ENCODE peak calls at places on chromosomes 11 and 22, in six cellular contexts. Z is epithelial cell of prostate; G is natural killer cell treated with Interleukin-12 subunit alpha and Interleukin-12 subunit beta and Interleukin-15 and Interleukin-18, amount 100 ng/mL, for 72 hours; F is heart right ventricle; C is cardiac muscle cell; R is ACHN. M is an unnamed sample.

GRCh38 chr11:83819936-83820549 is 533.9 kb upstream of the CCDC90B start:
- DNase-seq in Z (no peak), G (no peak), F (peak; percentile 12), C (peak; percentile 39), R (peak; percentile 70), M (no peak)

GRCh38 chr11:125165111-125165663 is 636 bp downstream of the PKNOX2 start:
- DNase-seq in Z (no peak), G (no peak), F (no peak), C (peak; percentile 66), R (no peak), M (no peak)

GRCh38 chr11:71449596-71449995 is 1.4 kb upstream of the DHCR7 start:
- DNase-seq in Z (no peak), G (peak; percentile 18), F (no peak), C (no peak), R (no peak), M (no peak)

GRCh38 chr11:65648997-65649491 is 11.1 kb downstream of the SIPA1 start:
- DNase-seq in Z (no peak), G (peak; percentile 41), F (no peak), C (no peak), R (no peak), M (no peak)

GRCh38 chr11:91947215-91947614 is 277.4 kb upstream of the FAT3 start:
- DNase-seq in Z (peak; percentile 48), G (no peak), F (no peak), C (no peak), R (no peak), M (no peak)

GRCh38 chr11:34318111-34319037 is 39.4 kb downstream of the ABTB2 start:
- DNase-seq in Z (no peak), G (no peak), F (no peak), C (no peak), R (peak; percentile 54), M (peak; percentile 34)

GRCh38 chr11:9700105-9700801 is 36.4 kb downstream of the SWAP70 start:
- DNase-seq in Z (no peak), G (no peak), F (no peak), C (no peak), R (no peak), M (no peak)

GRCh38 chr11:123158609-123159008 is 36.4 kb downstream of the CLMP start:
- DNase-seq in Z (no peak), G (no peak), F (no peak), C (no peak), R (no peak), M (no peak)

GRCh38 chr11:6406370-6406769 is 12.5 kb downstream of the APBB1 start:
- DNase-seq in Z (no peak), G (no peak), F (no peak), C (no peak), R (no peak), M (no peak)

GRCh38 chr22:25489947-25490346 is 74.5 kb upstream of the GRK3 start:
- DNase-seq in Z (no peak), G (no peak), F (no peak), C (no peak), R (no peak), M (no peak)